ENCODE peak calls at places on chromosomes 11 and 22, in ten cellular contexts. One of them, this sample, is unnamed.

GRCh38 chr11:43508511-43508918 is 149.8 kb downstream of the TTC17 start:
- DNase-seq in EL: peak
- DNase-seq in B cell: no peak
- DNase-seq in AG10803: peak
- DNase-seq in activated effector memory CD4-positive, alpha-beta T cell treated with anti-CD3 and anti-CD28 coated beads, Interleukin-2, amount 50 U/mL, for 16 hours: no peak
- DNase-seq in tibial nerve: no peak
- DNase-seq in MG63: peak
- DNase-seq in COR-L47: no peak
- DNase-seq in NCI-H1092 treated with DMSO at 0.1 percent for 48 hours: no peak
- DNase-seq in left ventricle myocardium inferior: no peak
- DNase-seq in this sample: no peak

GRCh38 chr11:134674974-134675373 is 262.9 kb upstream of the B3GAT1 start:
- DNase-seq in EL: no peak
- DNase-seq in B cell: no peak
- DNase-seq in AG10803: no peak
- DNase-seq in activated effector memory CD4-positive, alpha-beta T cell treated with anti-CD3 and anti-CD28 coated beads, Interleukin-2, amount 50 U/mL, for 16 hours: no peak
- DNase-seq in tibial nerve: no peak
- DNase-seq in MG63: no peak
- DNase-seq in COR-L47: no peak
- DNase-seq in NCI-H1092 treated with DMSO at 0.1 percent for 48 hours: no peak
- DNase-seq in left ventricle myocardium inferior: no peak
- DNase-seq in this sample: no peak

GRCh38 chr22:38017272-38017920 is 33.0 kb upstream of the SOX10 start:
- DNase-seq in EL: peak
- DNase-seq in B cell: peak
- DNase-seq in AG10803: peak
- DNase-seq in activated effector memory CD4-positive, alpha-beta T cell treated with anti-CD3 and anti-CD28 coated beads, Interleukin-2, amount 50 U/mL, for 16 hours: no peak
- DNase-seq in tibial nerve: peak
- DNase-seq in MG63: peak
- DNase-seq in COR-L47: no peak
- DNase-seq in NCI-H1092 treated with DMSO at 0.1 percent for 48 hours: no peak
- DNase-seq in left ventricle myocardium inferior: peak
- DNase-seq in this sample: no peak

GRCh38 chr11:2100361-2101170 is 38.6 kb downstream of the IGF2 start:
- DNase-seq in EL: peak
- DNase-seq in B cell: peak
- DNase-seq in AG10803: no peak
- DNase-seq in activated effector memory CD4-positive, alpha-beta T cell treated with anti-CD3 and anti-CD28 coated beads, Interleukin-2, amount 50 U/mL, for 16 hours: peak
- DNase-seq in tibial nerve: no peak
- DNase-seq in MG63: no peak
- DNase-seq in COR-L47: no peak
- DNase-seq in NCI-H1092 treated with DMSO at 0.1 percent for 48 hours: no peak
- DNase-seq in left ventricle myocardium inferior: peak
- DNase-seq in this sample: no peak

GRCh38 chr11:47552086-47552580 is 799 bp downstream of the CELF1 start:
- DNase-seq in EL: peak
- DNase-seq in B cell: no peak
- DNase-seq in AG10803: peak
- DNase-seq in activated effector memory CD4-positive, alpha-beta T cell treated with anti-CD3 and anti-CD28 coated beads, Interleukin-2, amount 50 U/mL, for 16 hours: no peak
- DNase-seq in tibial nerve: no peak
- DNase-seq in MG63: peak
- DNase-seq in COR-L47: no peak
- DNase-seq in NCI-H1092 treated with DMSO at 0.1 percent for 48 hours: peak
- DNase-seq in left ventricle myocardium inferior: peak
- DNase-seq in this sample: no peak

GRCh38 chr11:1138053-1138452 is 19.7 kb upstream of the MUC5AC start:
- DNase-seq in EL: peak
- DNase-seq in B cell: no peak
- DNase-seq in AG10803: peak
- DNase-seq in activated effector memory CD4-positive, alpha-beta T cell treated with anti-CD3 and anti-CD28 coated beads, Interleukin-2, amount 50 U/mL, for 16 hours: no peak
- DNase-seq in tibial nerve: no peak
- DNase-seq in MG63: peak
- DNase-seq in COR-L47: no peak
- DNase-seq in NCI-H1092 treated with DMSO at 0.1 percent for 48 hours: no peak
- DNase-seq in left ventricle myocardium inferior: no peak
- DNase-seq in this sample: peak

GRCh38 chr11:124536520-124536919 is 6.9 kb downstream of the OR8B12 start:
- DNase-seq in EL: peak
- DNase-seq in B cell: no peak
- DNase-seq in AG10803: peak
- DNase-seq in activated effector memory CD4-positive, alpha-beta T cell treated with anti-CD3 and anti-CD28 coated beads, Interleukin-2, amount 50 U/mL, for 16 hours: no peak
- DNase-seq in tibial nerve: peak
- DNase-seq in MG63: peak
- DNase-seq in COR-L47: no peak
- DNase-seq in NCI-H1092 treated with DMSO at 0.1 percent for 48 hours: no peak
- DNase-seq in left ventricle myocardium inferior: peak
- DNase-seq in this sample: no peak

GRCh38 chr22:22893891-22894739 is 6.5 kb downstream of the IGLL5 start:
- DNase-seq in EL: no peak
- DNase-seq in B cell: no peak
- DNase-seq in AG10803: no peak
- DNase-seq in activated effector memory CD4-positive, alpha-beta T cell treated with anti-CD3 and anti-CD28 coated beads, Interleukin-2, amount 50 U/mL, for 16 hours: peak
- DNase-seq in tibial nerve: no peak
- DNase-seq in MG63: no peak
- DNase-seq in COR-L47: no peak
- DNase-seq in NCI-H1092 treated with DMSO at 0.1 percent for 48 hours: no peak
- DNase-seq in left ventricle myocardium inferior: no peak
- DNase-seq in this sample: no peak

GRCh38 chr11:117621226-117621625 is 175.8 kb downstream of the DSCAML1 start:
- DNase-seq in EL: no peak
- DNase-seq in B cell: no peak
- DNase-seq in AG10803: peak
- DNase-seq in activated effector memory CD4-positive, alpha-beta T cell treated with anti-CD3 and anti-CD28 coated beads, Interleukin-2, amount 50 U/mL, for 16 hours: peak
- DNase-seq in tibial nerve: no peak
- DNase-seq in MG63: no peak
- DNase-seq in COR-L47: no peak
- DNase-seq in NCI-H1092 treated with DMSO at 0.1 percent for 48 hours: no peak
- DNase-seq in left ventricle myocardium inferior: no peak
- DNase-seq in this sample: no peak

GRCh38 chr11:126920833-126921232 is 79.7 kb downstream of the KIRREL3 start:
- DNase-seq in EL: no peak
- DNase-seq in B cell: no peak
- DNase-seq in AG10803: no peak
- DNase-seq in activated effector memory CD4-positive, alpha-beta T cell treated with anti-CD3 and anti-CD28 coated beads, Interleukin-2, amount 50 U/mL, for 16 hours: no peak
- DNase-seq in tibial nerve: no peak
- DNase-seq in MG63: peak
- DNase-seq in COR-L47: no peak
- DNase-seq in NCI-H1092 treated with DMSO at 0.1 percent for 48 hours: no peak
- DNase-seq in left ventricle myocardium inferior: no peak
- DNase-seq in this sample: no peak

GRCh38 chr11:121894581-121894980 is 221.4 kb downstream of the BLID start:
- DNase-seq in EL: peak
- DNase-seq in B cell: no peak
- DNase-seq in AG10803: peak
- DNase-seq in activated effector memory CD4-positive, alpha-beta T cell treated with anti-CD3 and anti-CD28 coated beads, Interleukin-2, amount 50 U/mL, for 16 hours: no peak
- DNase-seq in tibial nerve: no peak
- DNase-seq in MG63: peak
- DNase-seq in COR-L47: no peak
- DNase-seq in NCI-H1092 treated with DMSO at 0.1 percent for 48 hours: no peak
- DNase-seq in left ventricle myocardium inferior: no peak
- DNase-seq in this sample: no peak

GRCh38 chr11:114285599-114285998 is 10.6 kb upstream of the NNMT start:
- DNase-seq in EL: peak
- DNase-seq in B cell: no peak
- DNase-seq in AG10803: peak
- DNase-seq in activated effector memory CD4-positive, alpha-beta T cell treated with anti-CD3 and anti-CD28 coated beads, Interleukin-2, amount 50 U/mL, for 16 hours: no peak
- DNase-seq in tibial nerve: no peak
- DNase-seq in MG63: peak
- DNase-seq in COR-L47: no peak
- DNase-seq in NCI-H1092 treated with DMSO at 0.1 percent for 48 hours: no peak
- DNase-seq in left ventricle myocardium inferior: no peak
- DNase-seq in this sample: no peak

GRCh38 chr11:17063171-17064002 is 14.1 kb downstream of the RPS13 start:
- DNase-seq in EL: peak
- DNase-seq in B cell: no peak
- DNase-seq in AG10803: peak
- DNase-seq in activated effector memory CD4-positive, alpha-beta T cell treated with anti-CD3 and anti-CD28 coated beads, Interleukin-2, amount 50 U/mL, for 16 hours: peak
- DNase-seq in tibial nerve: peak
- DNase-seq in MG63: peak
- DNase-seq in COR-L47: peak
- DNase-seq in NCI-H1092 treated with DMSO at 0.1 percent for 48 hours: peak
- DNase-seq in left ventricle myocardium inferior: peak
- DNase-seq in this sample: peak

GRCh38 chr11:72244317-72245231 is 598 bp upstream of the PHOX2A start:
- DNase-seq in EL: no peak
- DNase-seq in B cell: peak
- DNase-seq in AG10803: no peak
- DNase-seq in activated effector memory CD4-positive, alpha-beta T cell treated with anti-CD3 and anti-CD28 coated beads, Interleukin-2, amount 50 U/mL, for 16 hours: no peak
- DNase-seq in tibial nerve: no peak
- DNase-seq in MG63: no peak
- DNase-seq in COR-L47: no peak
- DNase-seq in NCI-H1092 treated with DMSO at 0.1 percent for 48 hours: no peak
- DNase-seq in left ventricle myocardium inferior: no peak
- DNase-seq in this sample: no peak

GRCh38 chr11:18749681-18750319 is 23.8 kb upstream of the IGSF22 start:
- DNase-seq in EL: peak
- DNase-seq in B cell: no peak
- DNase-seq in AG10803: peak
- DNase-seq in activated effector memory CD4-positive, alpha-beta T cell treated with anti-CD3 and anti-CD28 coated beads, Interleukin-2, amount 50 U/mL, for 16 hours: no peak
- DNase-seq in tibial nerve: peak
- DNase-seq in MG63: peak
- DNase-seq in COR-L47: no peak
- DNase-seq in NCI-H1092 treated with DMSO at 0.1 percent for 48 hours: no peak
- DNase-seq in left ventricle myocardium inferior: no peak
- DNase-seq in this sample: peak

GRCh38 chr22:48452766-48453165 is 1374.9 kb downstream of the BRD1 start:
- DNase-seq in EL: no peak
- DNase-seq in B cell: no peak
- DNase-seq in AG10803: no peak
- DNase-seq in activated effector memory CD4-positive, alpha-beta T cell treated with anti-CD3 and anti-CD28 coated beads, Interleukin-2, amount 50 U/mL, for 16 hours: no peak
- DNase-seq in tibial nerve: no peak
- DNase-seq in MG63: no peak
- DNase-seq in COR-L47: no peak
- DNase-seq in NCI-H1092 treated with DMSO at 0.1 percent for 48 hours: no peak
- DNase-seq in left ventricle myocardium inferior: no peak
- DNase-seq in this sample: no peak

GRCh38 chr11:57800444-57801184 is 39.0 kb downstream of the CTNND1 start:
- DNase-seq in EL: peak
- DNase-seq in B cell: peak
- DNase-seq in AG10803: peak
- DNase-seq in activated effector memory CD4-positive, alpha-beta T cell treated with anti-CD3 and anti-CD28 coated beads, Interleukin-2, amount 50 U/mL, for 16 hours: no peak
- DNase-seq in tibial nerve: peak
- DNase-seq in MG63: no peak
- DNase-seq in COR-L47: peak
- DNase-seq in NCI-H1092 treated with DMSO at 0.1 percent for 48 hours: peak
- DNase-seq in left ventricle myocardium inferior: no peak
- DNase-seq in this sample: no peak

GRCh38 chr22:27241430-27242110 is 560.0 kb downstream of the MN1 start:
- DNase-seq in EL: no peak
- DNase-seq in B cell: no peak
- DNase-seq in AG10803: peak
- DNase-seq in activated effector memory CD4-positive, alpha-beta T cell treated with anti-CD3 and anti-CD28 coated beads, Interleukin-2, amount 50 U/mL, for 16 hours: no peak
- DNase-seq in tibial nerve: no peak
- DNase-seq in MG63: peak
- DNase-seq in COR-L47: no peak
- DNase-seq in NCI-H1092 treated with DMSO at 0.1 percent for 48 hours: peak
- DNase-seq in left ventricle myocardium inferior: peak
- DNase-seq in this sample: no peak

GRCh38 chr11:88411265-88411664 is 73.7 kb upstream of the CTSC start:
- DNase-seq in EL: peak
- DNase-seq in B cell: no peak
- DNase-seq in AG10803: peak
- DNase-seq in activated effector memory CD4-positive, alpha-beta T cell treated with anti-CD3 and anti-CD28 coated beads, Interleukin-2, amount 50 U/mL, for 16 hours: no peak
- DNase-seq in tibial nerve: no peak
- DNase-seq in MG63: no peak
- DNase-seq in COR-L47: no peak
- DNase-seq in NCI-H1092 treated with DMSO at 0.1 percent for 48 hours: no peak
- DNase-seq in left ventricle myocardium inferior: no peak
- DNase-seq in this sample: no peak

GRCh38 chr22:30866811-30867271 is 101.7 kb downstream of the MORC2 start:
- DNase-seq in EL: peak
- DNase-seq in B cell: peak
- DNase-seq in AG10803: no peak
- DNase-seq in activated effector memory CD4-positive, alpha-beta T cell treated with anti-CD3 and anti-CD28 coated beads, Interleukin-2, amount 50 U/mL, for 16 hours: peak
- DNase-seq in tibial nerve: no peak
- DNase-seq in MG63: no peak
- DNase-seq in COR-L47: no peak
- DNase-seq in NCI-H1092 treated with DMSO at 0.1 percent for 48 hours: no peak
- DNase-seq in left ventricle myocardium inferior: no peak
- DNase-seq in this sample: no peak

GRCh38 chr11:90218606-90219005 is 4.2 kb downstream of the CHORDC1 start:
- DNase-seq in EL: no peak
- DNase-seq in B cell: no peak
- DNase-seq in AG10803: no peak
- DNase-seq in activated effector memory CD4-positive, alpha-beta T cell treated with anti-CD3 and anti-CD28 coated beads, Interleukin-2, amount 50 U/mL, for 16 hours: no peak
- DNase-seq in tibial nerve: no peak
- DNase-seq in MG63: no peak
- DNase-seq in COR-L47: no peak
- DNase-seq in NCI-H1092 treated with DMSO at 0.1 percent for 48 hours: no peak
- DNase-seq in left ventricle myocardium inferior: peak
- DNase-seq in this sample: no peak

GRCh38 chr22:38872831-38873248 is 824 bp upstream of the CBX6 start:
- DNase-seq in EL: peak
- DNase-seq in B cell: no peak
- DNase-seq in AG10803: peak
- DNase-seq in activated effector memory CD4-positive, alpha-beta T cell treated with anti-CD3 and anti-CD28 coated beads, Interleukin-2, amount 50 U/mL, for 16 hours: peak
- DNase-seq in tibial nerve: no peak
- DNase-seq in MG63: peak
- DNase-seq in COR-L47: peak
- DNase-seq in NCI-H1092 treated with DMSO at 0.1 percent for 48 hours: peak
- DNase-seq in left ventricle myocardium inferior: peak
- DNase-seq in this sample: no peak